ENCODE peak calls at places on chromosome 21, in seven cellular contexts. V is dorsolateral prefrontal cortex, D is uterus, M is breast epithelium, T is hepatocyte, Q is fibroblast of lung, S is aorta. O is an unnamed sample.

GRCh38 chr21:44461438-44462089 is 6.3 kb downstream of the LRRC3 start:
- DNase-seq in S (no peak), Q (no peak), V (no peak), T (no peak), M (no peak), D (no peak), O (no peak)

GRCh38 chr21:14482165-14482564 is 64.0 kb downstream of the SAMSN1 start:
- DNase-seq in T (no peak), Q (no peak), M (no peak), V (no peak), S (no peak), D (no peak), O (peak; percentile 13)

GRCh38 chr21:36518883-36519492 is 39.1 kb upstream of the CLDN14 start:
- DNase-seq in D (no peak), T (no peak), V (no peak), Q (no peak), M (no peak), S (no peak), O (no peak)

GRCh38 chr21:26388731-26389231 is 184.3 kb downstream of the CYYR1 start:
- DNase-seq in Q (peak; percentile 29), M (peak; percentile 37), D (no peak), S (no peak), V (no peak), T (no peak), O (no peak)

GRCh38 chr21:44334637-44335030 is 4.6 kb downstream of the CFAP410 start:
- DNase-seq in S (no peak), D (no peak), V (no peak), M (no peak), T (no peak), Q (no peak), O (no peak)

GRCh38 chr21:46138383-46138970 is 16.9 kb downstream of the FTCD start:
- DNase-seq in Q (no peak), D (no peak), T (no peak), S (no peak), M (no peak), V (no peak), O (no peak)

GRCh38 chr21:36004441-36004840 is 55.9 kb downstream of the SETD4 start:
- DNase-seq in S (no peak), V (no peak), M (no peak), D (no peak), T (no peak), Q (peak; percentile 55), O (no peak)

GRCh38 chr21:41583274-41583790 is 75.4 kb upstream of the TMPRSS2 start:
- DNase-seq in V (no peak), Q (no peak), D (no peak), M (peak; percentile 40), S (no peak), T (peak; percentile 54), O (no peak)

GRCh38 chr21:28439852-28440251 is 552.8 kb downstream of the LTN1 start:
- DNase-seq in T (no peak), D (no peak), Q (peak; percentile 95), S (no peak), M (no peak), V (no peak), O (no peak)
- H3K27ac ChIP-seq in T (peak overlapping the region; percentile 58), D (peak overlapping the region; percentile 67), Q (no peak overlapping the region), S (no peak overlapping the region), M (no peak overlapping the region), V (no peak overlapping the region), O (no peak overlapping the region)

DNA sequence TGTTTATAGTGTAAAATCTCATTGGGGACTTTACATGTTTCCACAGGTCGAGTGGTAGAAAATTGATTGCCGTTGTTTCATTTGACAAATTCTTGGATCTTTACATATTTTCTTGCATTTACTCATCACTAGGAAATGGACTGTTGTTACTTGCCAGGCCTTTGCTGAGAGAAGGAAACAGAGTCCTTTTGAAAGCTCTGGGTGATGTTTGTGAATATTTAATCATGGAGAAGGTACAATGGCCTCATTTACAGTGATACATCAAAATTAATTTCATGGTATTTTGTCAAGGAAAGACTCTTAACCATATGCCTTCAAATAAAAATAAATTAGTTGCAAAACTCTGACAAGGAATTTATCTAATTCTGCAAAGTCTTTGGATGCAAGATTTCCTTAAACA is 198.0 kb downstream of the GRIK1 start:
- DNase-seq in T (no peak), Q (no peak), S (no peak), V (no peak), D (no peak), M (no peak), O (no peak)
- H3K4me3 ChIP-seq in T (no peak overlapping the region), Q (no peak overlapping the region), S (no peak overlapping the region), V (no peak overlapping the region), D (no peak overlapping the region), M (no peak overlapping the region), O (no peak overlapping the region)

GRCh38 chr21:29130234-29130993 is at the start of gene MAP3K7CL:
- DNase-seq in Q (peak; percentile 98), V (no peak), T (peak; percentile 21), S (peak; percentile 84), M (no peak), D (peak; percentile 63), O (no peak)
- H3K27ac ChIP-seq in Q (peak within 1 kb of the TSS; percentile 97), V (no peak within 1 kb of the TSS), T (no peak within 1 kb of the TSS), S (peak within 1 kb of the TSS; percentile 38), M (no peak within 1 kb of the TSS), D (peak within 1 kb of the TSS; percentile 38), O (no peak within 1 kb of the TSS)

DNA sequence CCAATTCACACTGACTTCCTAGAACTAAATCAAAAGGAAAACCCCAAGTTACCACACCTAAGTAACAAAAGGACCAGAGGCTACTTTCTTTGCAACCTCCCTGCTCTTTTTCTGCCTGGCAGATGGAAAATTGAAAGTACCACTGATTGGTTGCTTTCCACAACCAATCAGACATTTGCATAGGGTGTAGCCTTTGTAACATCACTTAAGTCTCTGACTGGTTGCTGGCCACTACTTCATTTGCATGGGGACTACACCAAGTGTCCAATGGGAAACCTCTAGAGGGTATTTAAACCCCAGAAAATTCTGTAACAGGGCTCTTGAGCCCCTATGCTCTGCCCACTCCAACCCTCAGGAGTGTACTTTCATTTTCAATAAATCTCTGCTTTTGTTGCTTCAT is 365.0 kb downstream of the LTN1 start:
- DNase-seq in D (no peak), M (no peak), T (no peak), S (no peak), V (no peak), Q (no peak), O (no peak)
- H3K4me3 ChIP-seq in D (no peak overlapping the region), M (no peak overlapping the region), T (no peak overlapping the region), S (no peak overlapping the region), V (no peak overlapping the region), Q (no peak overlapping the region), O (no peak overlapping the region)

GRCh38 chr21:32359719-32360260 is 33.0 kb downstream of the URB1 start:
- DNase-seq in V (no peak), D (no peak), M (no peak), Q (no peak), S (no peak), T (no peak), O (no peak)
- H3K27ac ChIP-seq in V (no peak overlapping the region), D (no peak overlapping the region), M (peak overlapping the region; percentile 78), Q (no peak overlapping the region), S (no peak overlapping the region), T (no peak overlapping the region), O (no peak overlapping the region)

GRCh38 chr21:28754862-28755261 is 237.8 kb downstream of the LTN1 start:
- DNase-seq in M (no peak), Q (no peak), V (no peak), T (no peak), D (no peak), S (no peak), O (no peak)
- H3K4me3 ChIP-seq in M (no peak overlapping the region), Q (no peak overlapping the region), V (no peak overlapping the region), T (no peak overlapping the region), D (no peak overlapping the region), S (no peak overlapping the region), O (no peak overlapping the region)

DNA sequence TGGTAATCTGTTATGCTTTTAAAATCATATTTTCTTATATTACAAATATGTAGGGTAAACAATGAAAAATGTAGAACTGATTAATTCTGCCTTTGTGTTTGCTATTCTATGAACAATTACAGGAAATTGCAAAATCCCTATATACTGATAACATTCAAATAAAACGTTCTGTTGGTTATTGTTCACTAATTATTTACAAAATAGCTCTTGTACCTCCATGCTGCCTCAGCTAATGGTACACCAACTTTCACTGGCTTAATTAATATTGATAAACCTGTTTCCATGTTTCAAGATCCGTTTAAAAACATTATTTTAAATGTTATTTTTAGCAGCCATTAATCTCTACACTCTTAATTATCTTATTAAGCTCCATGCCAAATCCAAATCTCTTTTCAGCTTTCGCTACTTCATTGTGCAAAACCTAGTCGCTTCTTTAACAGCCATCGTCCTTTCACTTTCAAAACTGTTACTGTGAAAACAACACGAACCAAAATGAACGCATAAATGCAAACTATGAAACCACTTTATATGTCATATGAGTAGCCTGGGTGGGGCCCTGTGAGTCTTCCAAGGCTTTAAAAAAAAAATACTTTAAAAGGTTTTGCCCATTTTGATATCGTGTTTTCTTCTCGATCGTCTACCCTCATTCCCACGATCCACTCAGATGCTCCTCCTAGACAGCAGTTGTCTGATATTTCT is 807.0 kb downstream of the USP25 start:
- DNase-seq in Q (peak; percentile 75), D (no peak), V (no peak), S (no peak), M (no peak), T (no peak), O (no peak)
- H3K27ac ChIP-seq in Q (peak overlapping the region; percentile 72), D (peak overlapping the region; percentile 84), V (peak overlapping the region; percentile 95), S (no peak overlapping the region), M (peak overlapping the region; percentile 91), T (no peak overlapping the region), O (no peak overlapping the region)